ENCODE peak calls at places on chromosomes 1 and 21, in six cellular contexts. Y, P, O, I, D and J are unnamed samples. For H3K4me1 and H3K36me3, the result is how much of the 10 kb centered on the place peaks cover.

GRCh38 chr1:239735081-239735480 is 348.7 kb downstream of the CHRM3 start:
- DNase-seq in O (no peak), I (no peak), P (no peak), Y (no peak), D (no peak), J (no peak)

GRCh38 chr1:59360170-59360569 is 63.3 kb downstream of the FGGY start:
- DNase-seq in D (no peak), P (no peak), I (peak), Y (no peak), O (peak), J (no peak)

GRCh38 chr1:168739908-168740307 is 10.9 kb upstream of the DPT start:
- DNase-seq in I (no peak), D (no peak), O (no peak), P (no peak), Y (no peak), J (no peak)

GRCh38 chr1:110466646-110467280 is 15.8 kb downstream of the PROK1 start:
- DNase-seq in Y (no peak), D (no peak), I (no peak), P (no peak), O (no peak), J (no peak)

GRCh38 chr1:84037758-84038611 is 39.1 kb upstream of the TTLL7 start:
- DNase-seq in O (no peak), P (no peak), D (no peak), Y (peak), I (no peak), J (no peak)

GRCh38 chr21:44492572-44493385 is 37.5 kb downstream of the LRRC3 start:
- DNase-seq in D (no peak), I (no peak), P (no peak), Y (no peak), O (no peak), J (no peak)

GRCh38 chr1:61119085-61119484 is 36.7 kb downstream of the NFIA start:
- DNase-seq in I (no peak), O (no peak), Y (no peak), P (no peak), D (no peak), J (no peak)

GRCh38 chr1:51651552-51651942 is 34.7 kb downstream of the OSBPL9 start:
- DNase-seq in Y (no peak), P (no peak), O (no peak), I (no peak), D (no peak), J (no peak)

GRCh38 chr1:155940531-155940992 is 876 bp upstream of the RXFP4 start:
- DNase-seq in D (no peak), P (peak), O (peak), I (peak), Y (no peak), J (no peak)

DNA sequence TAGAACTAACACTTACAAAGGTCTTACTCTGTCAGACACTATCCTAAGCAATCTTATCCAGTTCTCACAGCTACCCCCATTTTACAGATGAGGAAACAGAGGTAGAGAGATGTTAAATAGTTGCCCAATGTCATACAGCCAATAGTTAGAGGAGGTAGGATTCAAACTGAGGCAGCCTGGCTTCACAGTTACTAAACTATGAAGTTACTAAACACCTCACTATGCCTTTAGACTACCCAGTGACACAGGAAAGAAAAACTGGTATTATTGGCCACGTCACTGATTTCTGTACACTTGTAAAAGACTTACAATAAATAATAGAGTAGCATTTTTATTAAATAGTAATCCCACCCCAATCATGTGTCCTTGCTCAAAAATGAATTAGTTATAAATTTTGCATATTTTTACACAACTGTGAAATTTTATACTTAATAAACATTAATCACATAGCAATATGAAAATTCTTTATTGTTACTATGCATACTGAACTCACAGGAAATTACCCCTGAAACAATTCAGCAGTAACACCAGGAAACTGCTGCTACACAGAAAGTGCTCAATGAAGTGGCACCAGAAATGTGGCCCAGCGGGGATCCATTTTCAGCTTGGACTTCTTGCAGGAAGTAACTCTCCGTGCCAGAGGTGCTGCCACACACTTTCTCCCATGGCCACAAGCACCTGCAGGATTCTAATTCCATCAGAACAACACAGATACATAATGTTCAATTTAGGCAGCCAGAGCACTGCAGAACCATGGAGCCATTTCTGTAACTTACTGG is 69.4 kb downstream of the VAV3 start:
- DNase-seq in P (no peak), O (no peak), D (no peak), I (no peak), Y (no peak), J (no peak)
- H3K4me1 ChIP-seq in P (under half), O (under half), D (under half), I (under half), Y (under half), J (under half)

DNA sequence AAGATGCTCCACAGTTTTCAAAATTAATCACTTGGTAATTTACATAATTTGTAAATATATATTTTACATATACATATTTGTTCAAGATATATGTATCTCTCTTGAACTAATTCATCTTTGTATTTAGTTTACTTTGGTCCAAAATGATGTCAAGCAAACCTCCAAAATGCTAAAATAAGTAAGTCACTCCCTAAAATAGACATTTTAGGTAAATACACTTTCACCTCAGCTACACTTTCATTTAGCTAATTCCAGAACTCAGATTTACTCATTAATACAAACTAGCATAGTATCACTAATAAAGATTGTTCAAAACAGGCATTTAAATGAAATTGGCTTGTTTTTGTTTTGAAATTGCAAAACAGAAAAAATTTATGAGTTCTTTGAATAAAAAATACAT is 40.6 kb downstream of the AHCTF1 start:
- DNase-seq in O (no peak), P (no peak), D (no peak), I (no peak), Y (no peak), J (no peak)
- H3K36me3 ChIP-seq in O (under half), P (half or more), D (under half), I (half or more), Y (half or more), J (under half)

DNA sequence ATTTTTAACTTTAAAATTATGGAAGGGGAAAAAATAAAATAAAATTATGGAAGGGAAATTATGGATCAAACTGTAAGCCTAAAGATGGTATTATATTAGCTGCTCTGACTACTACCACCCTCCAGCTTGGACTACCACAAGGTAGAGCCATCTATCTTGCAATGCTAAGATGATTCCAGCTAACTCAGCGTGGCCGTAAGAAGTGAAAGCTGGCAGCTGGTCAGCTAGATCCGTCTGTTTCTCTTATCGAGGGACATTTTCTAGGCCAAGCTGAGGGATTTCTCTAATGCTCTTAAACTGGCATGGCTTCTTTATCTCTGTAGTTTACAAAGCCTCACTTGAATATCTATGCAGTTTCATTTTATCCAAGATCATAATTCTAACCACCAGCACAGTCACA is 31.5 kb downstream of the LYST start:
- DNase-seq in I (no peak), D (peak), Y (no peak), P (peak), O (peak), J (no peak)
- TF ChIP-seq CTCF in I (no peak), D (no peak), Y (no peak), P (no peak), O (no peak), J (no peak)

GRCh38 chr1:92655197-92655801 is 129.6 kb downstream of the EVI5 start:
- DNase-seq in P (no peak), I (no peak), Y (no peak), D (no peak), O (no peak), J (no peak)
- H3K4me1 ChIP-seq in P (under half), I (under half), Y (under half), D (under half), O (under half), J (under half)